ENCODE peak calls at places on chromosomes 5 and 9, in nine cellular contexts. S is iPS-NIHi11; A is Daoy; G is mucosa of gallbladder; D is T-helper 9 cell; L is hepatic stellate cell; T is stimulated activated CD4-positive, alpha-beta T cell treated with anti-CD3 and anti-CD28 coated beads, TNF-alpha, amount 100 ng/mL, for 24 hours; V is AG10803; R is stimulated activated naive CD4-positive, alpha-beta T cell. Z is an unnamed sample.
A peak's percentile ranks its signal among the peaks of the same experiment; 100 is the strongest.

GRCh38 chr5:28576022-28576421 is 1537.6 kb upstream of the CDH9 start:
- DNase-seq in T (no peak), V (no peak), G (no peak), A (no peak), S (peak; percentile 39), L (no peak), D (no peak), R (no peak), Z (no peak)

GRCh38 chr9:108953983-108954574 is 19.9 kb downstream of the ABITRAM start:
- DNase-seq in L (peak; percentile 37), S (peak; percentile 15), A (peak; percentile 23), V (peak; percentile 65), D (no peak), G (no peak), T (no peak), R (peak; percentile 28), Z (no peak)

GRCh38 chr5:11803436-11803835 is 100.8 kb downstream of the CTNND2 start:
- DNase-seq in D (no peak), G (no peak), S (no peak), L (no peak), R (no peak), V (no peak), T (no peak), A (peak; percentile 46), Z (no peak)

GRCh38 chr9:76027426-76027825 is 137.0 kb downstream of the PCSK5 start:
- DNase-seq in T (no peak), D (no peak), G (no peak), V (no peak), S (no peak), A (peak; percentile 29), R (peak; percentile 70), L (no peak), Z (no peak)

GRCh38 chr5:6915574-6915973 is 202.3 kb downstream of the TENT4A start:
- DNase-seq in T (no peak), L (no peak), R (no peak), A (no peak), S (no peak), V (no peak), G (no peak), D (no peak), Z (no peak)

GRCh38 chr5:56202483-56202882 is 30.6 kb downstream of the ANKRD55 start:
- DNase-seq in A (no peak), T (no peak), V (no peak), R (no peak), L (no peak), D (no peak), G (no peak), S (no peak), Z (no peak)

GRCh38 chr5:134139891-134140469 is 25.5 kb downstream of the TCF7 start:
- DNase-seq in R (no peak), V (no peak), S (no peak), T (no peak), D (no peak), L (no peak), A (no peak), G (no peak), Z (no peak)

GRCh38 chr5:131160134-131160533 is 4.9 kb downstream of the HINT1 start:
- DNase-seq in T (no peak), L (no peak), A (no peak), S (no peak), G (no peak), D (no peak), V (no peak), R (no peak), Z (no peak)

GRCh38 chr5:139998837-139999236 is 44.3 kb downstream of the NRG2 start:
- DNase-seq in L (no peak), V (no peak), D (no peak), G (no peak), T (no peak), R (no peak), A (no peak), S (no peak), Z (no peak)

GRCh38 chr5:160492565-160492964 is 70.9 kb downstream of the PTTG1 start:
- DNase-seq in T (no peak), L (no peak), V (peak; percentile 28), G (no peak), R (no peak), S (no peak), A (no peak), D (no peak), Z (no peak)

GRCh38 chr9:19116391-19116790 is 10.9 kb downstream of the PLIN2 start:
- DNase-seq in G (no peak), S (no peak), A (peak; percentile 35), R (no peak), L (no peak), T (no peak), V (peak; percentile 86), D (no peak), Z (no peak)

GRCh38 chr5:39218482-39219381 is 631 bp downstream of the FYB1 start:
- DNase-seq in S (no peak), A (no peak), T (no peak), G (no peak), L (no peak), D (no peak), R (no peak), V (peak; percentile 45), Z (no peak)

Z was measured in islet precursor cell.